ENCODE peak calls at places on chromosomes 13 and 19, in five cellular contexts. X, Y, A, V and C are unnamed samples.

GRCh38 chr13:49357694-49358093 is 86.2 kb downstream of the CAB39L start:
- DNase-seq in X (no peak), Y (no peak), A (no peak), V (no peak), C (no peak)

GRCh38 chr19:43527860-43528622 is 1.0 kb upstream of the ETHE1 start:
- DNase-seq in X (no peak), Y (peak), A (no peak), V (peak), C (peak)

GRCh38 chr13:37751025-37751424 is 118.5 kb downstream of the TRPC4 start:
- DNase-seq in X (no peak), Y (no peak), A (no peak), V (no peak), C (no peak)

GRCh38 chr13:35891486-35891885 is 239.7 kb downstream of the DCLK1 start:
- DNase-seq in X (no peak), Y (no peak), A (no peak), V (no peak), C (no peak)

GRCh38 chr13:24071423-24072075 is 89.0 kb upstream of the SPATA13 start:
- DNase-seq in X (no peak), Y (no peak), A (no peak), V (no peak), C (no peak)

GRCh38 chr13:50829896-50830295 is 13.6 kb downstream of the DLEU7 start:
- DNase-seq in X (no peak), Y (no peak), A (no peak), V (no peak), C (no peak)

GRCh38 chr13:26327905-26328304 is 74.0 kb downstream of the CDK8 start:
- DNase-seq in X (no peak), Y (no peak), A (no peak), V (no peak), C (no peak)

GRCh38 chr19:41223431-41224234 is 4.6 kb downstream of the AXL start:
- DNase-seq in X (peak), Y (peak), A (no peak), V (no peak), C (no peak)

GRCh38 chr13:63435668-63436275 is 2020.1 kb upstream of the PCDH20 start:
- DNase-seq in X (no peak), Y (no peak), A (no peak), V (no peak), C (no peak)

GRCh38 chr13:114230117-114230516 is 4.6 kb upstream of the CDC16 start:
- DNase-seq in X (no peak), Y (no peak), A (no peak), V (no peak), C (no peak)

GRCh38 chr19:17610384-17610783 is 54.9 kb downstream of the COLGALT1 start:
- DNase-seq in X (no peak), Y (no peak), A (no peak), V (no peak), C (no peak)

GRCh38 chr13:89925107-89925506 is 1422.4 kb upstream of the MIR17HG start:
- DNase-seq in X (peak), Y (no peak), A (no peak), V (no peak), C (no peak)

GRCh38 chr13:75263741-75264407 is 218.1 kb downstream of the TBC1D4 start:
- DNase-seq in X (no peak), Y (no peak), A (no peak), V (no peak), C (no peak)

GRCh38 chr19:54478677-54479266 is 5.7 kb upstream of the CDC42EP5 start:
- DNase-seq in X (peak), Y (no peak), A (no peak), V (no peak), C (no peak)

GRCh38 chr19:1382250-1382649 is 1.5 kb upstream of the NDUFS7 start:
- DNase-seq in X (no peak), Y (no peak), A (no peak), V (no peak), C (no peak)

GRCh38 chr19:14113762-14114414 is 3.7 kb downstream of the PRKACA start:
- DNase-seq in X (no peak), Y (no peak), A (no peak), V (no peak), C (no peak)